ENCODE peak calls at places on chromosome 2, in four cellular contexts. One of them, this sample, is unnamed.

GRCh38 chr2:71618327-71619113 is 165.2 kb downstream of the DYSF start:
- DNase-seq in SJSA1: no peak
- DNase-seq in posterior cingulate gyrus: no peak
- DNase-seq in stimulated activated CD8-positive, alpha-beta memory T cell treated with anti-CD3 and anti-CD28 coated beads, Interleukin-2, amount 100 ng/mL, for 48 hours: no peak
- DNase-seq in this sample: no peak

GRCh38 chr2:150732064-150732463 is 244.6 kb upstream of the RND3 start:
- DNase-seq in SJSA1: no peak
- DNase-seq in posterior cingulate gyrus: no peak
- DNase-seq in stimulated activated CD8-positive, alpha-beta memory T cell treated with anti-CD3 and anti-CD28 coated beads, Interleukin-2, amount 100 ng/mL, for 48 hours: no peak
- DNase-seq in this sample: peak

GRCh38 chr2:28753043-28753683 is 1.5 kb downstream of the PPP1CB start:
- DNase-seq in stimulated activated CD8-positive, alpha-beta memory T cell treated with anti-CD3 and anti-CD28 coated beads, Interleukin-2, amount 100 ng/mL, for 48 hours: peak
- DNase-seq in posterior cingulate gyrus: peak
- DNase-seq in SJSA1: peak
- DNase-seq in this sample: peak

GRCh38 chr2:175552902-175553301 is 371.4 kb upstream of the ATP5MC3 start:
- DNase-seq in posterior cingulate gyrus: no peak
- DNase-seq in SJSA1: no peak
- DNase-seq in stimulated activated CD8-positive, alpha-beta memory T cell treated with anti-CD3 and anti-CD28 coated beads, Interleukin-2, amount 100 ng/mL, for 48 hours: no peak
- DNase-seq in this sample: peak

GRCh38 chr2:105125428-105125827 is 87.6 kb downstream of the MRPS9 start:
- DNase-seq in posterior cingulate gyrus: no peak
- DNase-seq in stimulated activated CD8-positive, alpha-beta memory T cell treated with anti-CD3 and anti-CD28 coated beads, Interleukin-2, amount 100 ng/mL, for 48 hours: no peak
- DNase-seq in SJSA1: no peak
- DNase-seq in this sample: no peak

GRCh38 chr2:70923378-70924015 is 12.2 kb upstream of the ATP6V1B1 start:
- DNase-seq in posterior cingulate gyrus: no peak
- DNase-seq in stimulated activated CD8-positive, alpha-beta memory T cell treated with anti-CD3 and anti-CD28 coated beads, Interleukin-2, amount 100 ng/mL, for 48 hours: no peak
- DNase-seq in SJSA1: no peak
- DNase-seq in this sample: peak

GRCh38 chr2:43478423-43479086 is 117.3 kb downstream of the THADA start:
- DNase-seq in stimulated activated CD8-positive, alpha-beta memory T cell treated with anti-CD3 and anti-CD28 coated beads, Interleukin-2, amount 100 ng/mL, for 48 hours: no peak
- DNase-seq in SJSA1: no peak
- DNase-seq in posterior cingulate gyrus: no peak
- DNase-seq in this sample: no peak

GRCh38 chr2:220279372-220279771 is 651.9 kb downstream of the SLC4A3 start:
- DNase-seq in stimulated activated CD8-positive, alpha-beta memory T cell treated with anti-CD3 and anti-CD28 coated beads, Interleukin-2, amount 100 ng/mL, for 48 hours: no peak
- DNase-seq in SJSA1: peak
- DNase-seq in posterior cingulate gyrus: no peak
- DNase-seq in this sample: no peak

GRCh38 chr2:112784199-112785189 is at the start of gene IL1A:
- DNase-seq in stimulated activated CD8-positive, alpha-beta memory T cell treated with anti-CD3 and anti-CD28 coated beads, Interleukin-2, amount 100 ng/mL, for 48 hours: no peak
- DNase-seq in posterior cingulate gyrus: no peak
- DNase-seq in SJSA1: peak
- DNase-seq in this sample: peak

GRCh38 chr2:99688699-99689098 is 198.9 kb upstream of the REV1 start:
- DNase-seq in posterior cingulate gyrus: no peak
- DNase-seq in stimulated activated CD8-positive, alpha-beta memory T cell treated with anti-CD3 and anti-CD28 coated beads, Interleukin-2, amount 100 ng/mL, for 48 hours: no peak
- DNase-seq in SJSA1: no peak
- DNase-seq in this sample: no peak

GRCh38 chr2:236748385-236748784 is 178.8 kb downstream of the ACKR3 start:
- DNase-seq in stimulated activated CD8-positive, alpha-beta memory T cell treated with anti-CD3 and anti-CD28 coated beads, Interleukin-2, amount 100 ng/mL, for 48 hours: no peak
- DNase-seq in posterior cingulate gyrus: no peak
- DNase-seq in SJSA1: no peak
- DNase-seq in this sample: no peak